ENCODE peak calls at places on chromosomes 7 and 10, in six cellular contexts. C is IMR-90, Q is heart left ventricle, K is body of pancreas, B is A549, S is testis. G is an unnamed sample.

GRCh38 chr10:100184426-100185219 is 1.2 kb downstream of the ERLIN1 start:
- DNase-seq in C (peak; percentile 23), Q (no peak), K (no peak), B (peak; percentile 23), S (no peak), G (no peak)

GRCh38 chr7:150359007-150359917 is 9.4 kb upstream of the REPIN1 start:
- DNase-seq in C (no peak), Q (no peak), K (no peak), B (no peak), S (no peak), G (no peak)

GRCh38 chr10:50604049-50604640 is 19.6 kb downstream of the SGMS1 start:
- DNase-seq in C (no peak), Q (no peak), K (no peak), B (no peak), S (no peak), G (no peak)

GRCh38 chr7:105838273-105839141 is 37.9 kb downstream of the ATXN7L1 start:
- DNase-seq in C (peak; percentile 73), Q (no peak), K (peak; percentile 27), B (peak; percentile 21), S (no peak), G (peak; percentile 86)

GRCh38 chr10:130515670-130516069 is 379.5 kb downstream of the GLRX3 start:
- DNase-seq in C (no peak), Q (no peak), K (no peak), B (no peak), S (no peak), G (no peak)

GRCh38 chr7:34454381-34454780 is 203.6 kb upstream of the NPSR1 start:
- DNase-seq in C (no peak), Q (no peak), K (no peak), B (no peak), S (no peak), G (no peak)

GRCh38 chr10:48231178-48231577 is 43.3 kb downstream of the FRMPD2 start:
- DNase-seq in C (no peak), Q (no peak), K (no peak), B (no peak), S (no peak), G (no peak)

GRCh38 chr10:84540022-84540616 is 211.7 kb downstream of the CCSER2 start:
- DNase-seq in C (peak; percentile 82), Q (no peak), K (no peak), B (peak; percentile 48), S (no peak), G (no peak)

GRCh38 chr7:35468606-35469005 is 214.7 kb upstream of the TBX20 start:
- DNase-seq in C (no peak), Q (no peak), K (no peak), B (no peak), S (no peak), G (no peak)

GRCh38 chr7:23105086-23105643 is 420 bp upstream of the KLHL7 start:
- DNase-seq in C (no peak), Q (no peak), K (no peak), B (no peak), S (no peak), G (no peak)

GRCh38 chr10:25797888-25798429 is 136.1 kb upstream of the MYO3A start:
- DNase-seq in C (no peak), Q (no peak), K (no peak), B (no peak), S (no peak), G (no peak)

GRCh38 chr10:14116837-14117236 is 213.9 kb downstream of the FRMD4A start:
- DNase-seq in C (no peak), Q (no peak), K (no peak), B (no peak), S (no peak), G (no peak)

GRCh38 chr7:105916603-105917002 is 40.2 kb upstream of the ATXN7L1 start:
- DNase-seq in C (peak; percentile 56), Q (no peak), K (no peak), B (no peak), S (no peak), G (no peak)

GRCh38 chr10:129542589-129542988 is 75.5 kb downstream of the MGMT start:
- DNase-seq in C (no peak), Q (no peak), K (no peak), B (no peak), S (no peak), G (no peak)

GRCh38 chr10:46560952-46561351 is 4.5 kb upstream of the GPRIN2 start:
- DNase-seq in C (no peak), Q (no peak), K (no peak), B (no peak), S (no peak), G (no peak)

GRCh38 chr7:8260871-8261707 is 878 bp downstream of the ICA1 start:
- DNase-seq in C (no peak), Q (peak; percentile 73), K (peak; percentile 67), B (peak; percentile 24), S (peak; percentile 51), G (peak; percentile 59)

GRCh38 chr10:126049741-126050140 is 153.4 kb downstream of the FANK1 start:
- DNase-seq in C (peak; percentile 86), Q (peak; percentile 53), K (peak; percentile 25), B (no peak), S (no peak), G (peak; percentile 10)

GRCh38 chr7:142385528-142386340 is 127.9 kb upstream of the PRSS58 start:
- DNase-seq in C (peak; percentile 76), Q (peak; percentile 41), K (peak; percentile 37), B (peak; percentile 70), S (peak; percentile 53), G (no peak)

GRCh38 chr10:21497177-21497807 is 28.2 kb downstream of the SKIDA1 start:
- DNase-seq in C (peak; percentile 62), Q (peak; percentile 94), K (peak; percentile 94), B (peak; percentile 96), S (peak; percentile 95), G (peak; percentile 98)

GRCh38 chr7:149723082-149723767 is 50.2 kb downstream of the ZNF467 start:
- DNase-seq in C (no peak), Q (no peak), K (no peak), B (no peak), S (no peak), G (no peak)

GRCh38 chr7:33334349-33334748 is 205.0 kb downstream of the BBS9 start:
- DNase-seq in C (peak; percentile 13), Q (no peak), K (no peak), B (peak; percentile 44), S (no peak), G (no peak)

GRCh38 chr7:376306-376969 is 86.5 kb downstream of the FOXL3 start:
- DNase-seq in C (no peak), Q (peak; percentile 15), K (no peak), B (no peak), S (no peak), G (no peak)

GRCh38 chr7:81833401-81833800 is 63.6 kb upstream of the HGF start:
- DNase-seq in C (peak; percentile 18), Q (no peak), K (no peak), B (no peak), S (no peak), G (no peak)

GRCh38 chr7:100897111-100897608 is 1.5 kb upstream of the ACHE start:
- DNase-seq in C (no peak), Q (no peak), K (peak; percentile 44), B (no peak), S (peak; percentile 74), G (peak; percentile 58)

GRCh38 chr7:24349339-24349738 is 65.3 kb downstream of the NPY start:
- DNase-seq in C (no peak), Q (no peak), K (no peak), B (no peak), S (no peak), G (no peak)

GRCh38 chr7:80040752-80041151 is 93.9 kb upstream of the GNAI1 start:
- DNase-seq in C (no peak), Q (no peak), K (no peak), B (no peak), S (no peak), G (no peak)
- TF ChIP-seq CTCF in C (no peak), Q (no peak), K (no peak), B (no peak), S (no peak), G (no peak)

DNA sequence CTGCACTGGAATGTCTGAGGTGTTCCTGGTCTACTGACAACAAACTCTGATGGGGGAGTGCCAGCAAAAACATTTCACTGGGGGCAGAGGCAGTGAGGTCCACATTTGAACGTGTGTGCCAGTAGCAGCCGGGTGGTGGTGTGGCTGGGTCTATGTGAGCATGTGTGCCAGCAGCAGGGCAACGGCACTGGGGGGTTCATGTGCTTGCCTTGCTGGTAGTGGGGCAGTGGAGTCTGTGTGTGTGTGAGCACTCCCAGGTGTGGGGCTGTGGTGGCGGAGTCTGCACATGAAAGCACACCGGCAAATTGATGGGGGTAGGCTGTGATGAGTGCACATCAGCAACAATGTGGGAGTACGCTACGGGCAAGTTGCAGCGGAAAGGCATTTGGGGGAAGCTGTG is 49.4 kb upstream of the SORCS1 start:
- DNase-seq in C (no peak), Q (no peak), K (no peak), B (no peak), S (no peak), G (no peak)
- TF ChIP-seq POLR2A in C (no peak), Q (no peak), K (no peak), B (no peak), S (no peak), G (no peak)

GRCh38 chr7:90599038-90599437 is 2.9 kb downstream of the CDK14 start:
- DNase-seq in C (peak; percentile 37), Q (no peak), K (no peak), B (no peak), S (no peak), G (no peak)

GRCh38 chr7:90597527-90597871 is 1.4 kb downstream of the CDK14 start:
- DNase-seq in C (no peak), Q (no peak), K (no peak), B (no peak), S (no peak), G (no peak)

GRCh38 chr7:90597879-90598278 is 1.8 kb downstream of the CDK14 start:
- DNase-seq in C (no peak), Q (no peak), K (no peak), B (no peak), S (no peak), G (no peak)

GRCh38 chr7:90596745-90597526 is 815 bp downstream of the CDK14 start:
- DNase-seq in C (peak; percentile 48), Q (no peak), K (no peak), B (no peak), S (no peak), G (peak; percentile 20)

GRCh38 chr7:90599892-90600555 is 3.9 kb downstream of the CDK14 start:
- DNase-seq in C (peak; percentile 64), Q (no peak), K (no peak), B (no peak), S (no peak), G (no peak)
- TF ChIP-seq CTCF in C (no peak), Q (no peak), K (no peak), B (no peak), S (no peak), G (no peak)

DNA sequence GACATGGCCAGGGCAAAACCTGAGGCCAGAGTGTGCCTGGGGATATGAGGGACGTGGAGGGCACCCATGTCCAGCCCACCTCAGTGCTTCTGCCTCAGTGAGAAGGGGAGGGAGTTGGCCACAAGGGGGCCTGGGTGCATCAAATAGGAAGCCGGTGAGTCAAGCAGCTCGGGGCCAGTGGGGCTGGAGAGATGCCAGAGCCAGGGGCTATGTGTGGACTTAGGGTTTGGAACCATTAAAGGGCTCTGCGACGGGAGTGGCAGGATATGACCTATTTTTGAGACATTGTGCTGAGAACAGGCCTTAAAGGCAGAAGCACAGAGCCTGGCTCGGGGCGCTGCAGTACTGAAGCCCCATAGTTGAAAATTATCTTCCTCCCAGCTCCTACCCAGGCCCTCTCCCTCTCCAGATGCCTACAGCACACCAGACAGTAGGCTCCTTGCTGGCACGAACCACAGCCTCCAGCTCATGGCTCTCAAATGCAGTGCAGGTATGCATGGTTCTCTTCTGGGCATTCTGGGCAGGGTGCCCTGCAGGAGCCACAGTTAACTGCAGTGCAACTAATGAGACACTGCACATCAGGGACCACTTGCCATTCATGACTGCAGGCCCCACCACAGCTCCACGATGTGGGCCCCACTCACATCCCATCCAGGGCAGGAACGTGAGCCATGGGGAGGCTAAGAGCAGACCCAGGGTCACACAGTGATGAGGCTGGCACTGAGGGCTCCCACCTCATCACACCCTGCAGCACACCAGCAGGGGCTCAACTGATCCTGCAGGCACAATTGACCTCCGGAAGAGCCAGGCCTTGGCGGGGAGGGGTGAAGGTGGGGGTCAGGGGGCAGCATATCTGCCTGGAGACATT is 7.2 kb upstream of the PGAM2 start:
- DNase-seq in C (peak; percentile 84), Q (peak; percentile 81), K (peak; percentile 65), B (peak; percentile 70), S (peak; percentile 81), G (peak; percentile 48)
- TF ChIP-seq POLR2A in C (peak; percentile 60), Q (peak; percentile 34), K (no peak), B (no peak), S (no peak), G (no peak)

G was measured in thyroid gland.